ENCODE peak calls at places on chromosomes 2 and 18, in seven cellular contexts. H is heart right ventricle, S is A673, R is left lung, L is spleen, F is brain microvascular endothelial cell, I is cardiac muscle cell. C is an unnamed sample. For H3K27me3, the result is how much of the 10 kb centered on the place peaks cover.

GRCh38 chr2:217802261-217802660 is 200.5 kb downstream of the TNS1 start:
- DNase-seq in S (no peak), I (no peak), R (no peak), F (no peak), H (no peak), L (no peak), C (no peak)

GRCh38 chr2:45000921-45001628 is 8.2 kb downstream of the SIX2 start:
- DNase-seq in F (no peak), R (peak), H (no peak), S (no peak), I (peak), L (no peak), C (no peak)

GRCh38 chr2:31251851-31252250 is 17.9 kb downstream of the EHD3 start:
- DNase-seq in R (no peak), F (no peak), S (no peak), H (no peak), L (no peak), I (no peak), C (no peak)

GRCh38 chr2:212928681-212929080 is 222.7 kb downstream of the IKZF2 start:
- DNase-seq in F (no peak), S (no peak), R (no peak), I (peak), H (no peak), L (no peak), C (no peak)

GRCh38 chr18:46497129-46497528 is 159.9 kb downstream of the LOXHD1 start:
- DNase-seq in H (peak), S (peak), I (peak), F (peak), R (no peak), L (no peak), C (no peak)

GRCh38 chr2:153606623-153607022 is 128.1 kb upstream of the RPRM start:
- DNase-seq in I (no peak), S (no peak), L (no peak), R (no peak), H (no peak), F (no peak), C (no peak)

GRCh38 chr2:203327918-203328734 is at the start of gene ABI2:
- DNase-seq in I (peak), L (peak), S (peak), F (peak), H (peak), R (peak), C (peak)

GRCh38 chr2:163348843-163349395 is 386.9 kb downstream of the FIGN start:
- DNase-seq in L (no peak), H (no peak), I (peak), F (peak), S (peak), R (no peak), C (no peak)

GRCh38 chr18:48488388-48488850 is 50.4 kb upstream of the CTIF start:
- DNase-seq in I (peak), F (peak), R (no peak), S (peak), H (peak), L (no peak), C (no peak)

GRCh38 chr2:157830696-157831570 is 45.2 kb downstream of the ACVR1 start:
- DNase-seq in I (peak), R (no peak), L (no peak), S (peak), F (peak), H (no peak), C (no peak)

GRCh38 chr18:49565656-49566055 is 3.8 kb downstream of the LIPG start:
- DNase-seq in H (peak), S (no peak), I (peak), R (no peak), F (no peak), L (no peak), C (no peak)

GRCh38 chr18:63881851-63882250 is 5.7 kb upstream of the SERPINB2 start:
- DNase-seq in H (no peak), S (peak), L (no peak), I (peak), R (no peak), F (peak), C (no peak)

GRCh38 chr18:74825460-74825859 is 227.8 kb downstream of the ZNF407 start:
- DNase-seq in L (no peak), R (no peak), S (no peak), I (no peak), H (no peak), F (no peak), C (no peak)

GRCh38 chr2:173119069-173119807 is 43.6 kb downstream of the MAP3K20 start:
- DNase-seq in R (peak), H (no peak), F (no peak), I (peak), S (no peak), L (no peak), C (no peak)

GRCh38 chr2:235958631-235959395 is 209.4 kb downstream of the GBX2 start:
- DNase-seq in F (peak), R (no peak), S (no peak), H (no peak), I (no peak), L (peak), C (no peak)

GRCh38 chr18:36672437-36673344 is 156.1 kb downstream of the TPGS2 start:
- DNase-seq in R (peak), H (no peak), S (peak), F (peak), I (peak), L (no peak), C (no peak)

GRCh38 chr2:68767996-68768395 is 33.4 kb downstream of the ARHGAP25 start:
- DNase-seq in I (no peak), S (no peak), R (no peak), H (no peak), F (no peak), L (no peak), C (no peak)

GRCh38 chr2:151922845-151923666 is 94.8 kb upstream of the ARL5A start:
- DNase-seq in H (peak), L (peak), F (peak), I (peak), R (peak), S (no peak), C (no peak)

GRCh38 chr2:58106896-58107295 is 60.3 kb downstream of the VRK2 start:
- DNase-seq in R (no peak), S (no peak), H (no peak), I (no peak), F (no peak), L (no peak), C (no peak)

GRCh38 chr2:125543968-125544514 is 1111.9 kb upstream of the GYPC start:
- DNase-seq in L (no peak), R (no peak), I (peak), S (no peak), F (no peak), H (no peak), C (no peak)

GRCh38 chr2:112345030-112346027 is 69.9 kb downstream of the ZC3H6 start:
- DNase-seq in H (no peak), F (no peak), R (no peak), I (no peak), L (no peak), S (no peak), C (no peak)

GRCh38 chr2:26324903-26325302 is 21.0 kb upstream of the SELENOI start:
- DNase-seq in S (no peak), L (no peak), F (no peak), I (no peak), R (no peak), H (no peak), C (no peak)

GRCh38 chr2:144510206-144510991 is 9.5 kb downstream of the ZEB2 start:
- DNase-seq in L (no peak), F (peak), I (no peak), S (peak), R (no peak), H (no peak), C (no peak)

GRCh38 chr2:144509548-144510205 is 10.2 kb downstream of the ZEB2 start:
- DNase-seq in L (no peak), S (peak), R (no peak), F (no peak), H (no peak), I (no peak), C (no peak)

GRCh38 chr2:144507441-144508161 is 12.3 kb downstream of the ZEB2 start:
- DNase-seq in S (no peak), H (no peak), I (no peak), F (no peak), R (no peak), L (no peak), C (no peak)

GRCh38 chr2:144508162-144508765 is 11.7 kb downstream of the ZEB2 start:
- DNase-seq in F (no peak), L (no peak), S (no peak), H (no peak), I (no peak), R (peak), C (no peak)

GRCh38 chr2:144509001-144509545 is 10.8 kb downstream of the ZEB2 start:
- DNase-seq in S (no peak), F (no peak), I (no peak), L (no peak), R (no peak), H (no peak), C (no peak)
- H3K27ac ChIP-seq in S (peak), F (peak), I (peak), L (peak), R (peak), H (peak), C (no peak)

DNA sequence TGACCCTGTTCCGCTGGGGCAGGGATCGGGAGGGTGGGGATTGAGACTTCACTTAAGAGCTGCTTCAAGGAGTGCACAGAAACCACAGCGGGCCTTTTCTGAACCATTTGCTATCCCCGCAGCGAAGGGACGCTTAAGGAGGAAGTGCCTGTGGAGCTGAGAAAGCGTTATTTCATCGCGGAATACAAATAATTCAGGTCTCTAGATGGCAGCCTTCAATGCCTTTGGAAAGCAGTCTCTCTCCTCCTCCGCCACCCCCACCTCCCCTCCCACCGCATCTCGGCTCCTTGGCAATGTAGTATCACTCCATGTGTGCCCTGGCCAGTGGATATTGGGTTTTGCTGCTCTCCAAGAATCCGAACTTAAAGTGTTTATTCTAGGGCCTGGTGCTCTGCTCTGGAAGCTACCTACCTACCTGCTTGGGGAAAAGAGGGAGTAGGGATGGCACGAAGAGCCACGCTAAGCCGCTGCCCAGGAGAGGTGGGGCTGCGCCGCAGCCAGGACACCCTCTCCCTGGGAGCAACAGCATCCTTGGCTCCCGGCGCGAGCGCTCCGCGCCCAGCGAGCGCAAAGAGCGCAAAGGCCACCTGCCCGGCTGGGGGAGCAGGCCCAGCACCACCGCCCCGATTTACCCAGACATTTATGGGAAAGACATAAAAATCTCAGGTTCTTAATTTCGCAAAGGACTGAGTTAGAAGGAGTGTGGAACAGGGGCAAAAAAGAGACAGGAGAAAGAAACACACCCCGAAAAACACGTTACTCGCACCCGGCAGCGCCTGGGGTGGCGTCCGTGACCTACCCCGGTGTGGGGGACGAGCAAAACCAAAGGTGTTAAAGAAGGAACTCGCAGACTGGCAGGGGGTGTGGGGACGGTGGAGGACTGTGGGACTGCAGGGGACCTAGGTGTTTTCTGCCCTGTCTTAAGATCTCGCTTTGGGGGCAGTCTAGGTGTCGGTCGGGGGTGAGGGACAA is 1.1 kb downstream of the SPHKAP start:
- DNase-seq in I (no peak), L (no peak), H (peak), R (peak), S (peak), F (no peak), C (no peak)
- TF ChIP-seq CTCF in I (no peak), L (no peak), H (no peak), R (no peak), S (peak), F (no peak), C (no peak)

GRCh38 chr2:29281585-29281984 is 166.4 kb downstream of the CLIP4 start:
- DNase-seq in H (peak), S (peak), F (peak), L (no peak), R (no peak), I (peak), C (no peak)
- H3K27me3 ChIP-seq in H (under half), S (under half), F (under half), L (under half), R (under half), I (under half), C (under half)

GRCh38 chr2:12175323-12175722 is 428.9 kb downstream of the LPIN1 start:
- DNase-seq in F (no peak), H (no peak), R (no peak), S (no peak), L (no peak), I (no peak), C (no peak)

GRCh38 chr2:12177995-12178760 is 431.7 kb downstream of the LPIN1 start:
- DNase-seq in I (no peak), S (no peak), L (no peak), H (no peak), R (no peak), F (no peak), C (no peak)

GRCh38 chr2:12180046-12180445 is 433.6 kb downstream of the LPIN1 start:
- DNase-seq in S (no peak), R (no peak), L (no peak), H (no peak), F (no peak), I (peak), C (no peak)

GRCh38 chr2:12176621-12177020 is 430.2 kb downstream of the LPIN1 start:
- DNase-seq in L (no peak), S (no peak), I (no peak), F (no peak), R (no peak), H (no peak), C (no peak)

DNA sequence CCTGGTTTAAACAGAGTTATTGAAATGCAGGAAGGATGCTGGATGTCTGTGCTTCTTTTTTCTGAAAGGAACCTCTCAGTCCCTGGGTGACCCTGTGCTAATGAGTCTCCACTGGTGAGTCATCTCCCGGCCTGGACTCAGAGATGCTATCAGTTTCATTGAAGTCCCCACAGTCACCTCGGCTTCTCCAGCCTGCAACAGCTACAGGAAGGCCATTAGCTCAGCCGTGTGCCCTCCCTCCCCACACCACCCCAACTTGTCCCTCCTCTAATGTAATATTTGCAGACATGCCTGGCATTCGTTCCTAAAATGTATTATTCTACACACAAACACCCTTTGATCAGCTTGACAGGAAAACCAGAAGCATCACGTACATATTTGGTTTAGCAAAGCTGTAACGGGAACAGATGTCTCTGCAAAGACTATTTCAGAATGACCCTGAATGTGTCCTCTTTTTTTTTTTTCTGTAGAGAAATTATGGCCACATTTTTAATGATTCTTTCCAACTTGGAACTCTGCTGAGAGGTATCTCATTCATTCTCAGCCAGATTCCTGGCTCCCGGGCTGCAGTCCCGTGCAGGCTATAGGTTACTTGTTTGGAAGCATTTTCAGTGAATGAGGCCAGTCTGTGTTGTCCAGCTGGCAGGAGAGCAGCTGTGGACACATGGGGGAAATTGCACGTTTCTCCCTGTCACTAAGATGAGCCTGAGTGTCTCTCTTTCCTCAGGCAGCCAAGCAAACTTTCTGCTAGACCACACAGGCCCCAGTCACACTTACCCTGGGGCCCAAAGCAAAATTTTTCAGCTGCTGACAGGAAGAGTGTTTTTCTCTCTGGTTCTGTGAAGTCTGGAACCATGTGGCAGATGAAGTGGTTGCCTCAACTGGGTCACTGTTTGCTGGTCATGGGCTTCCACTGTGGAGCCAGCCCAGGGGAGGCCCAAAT is 430.9 kb downstream of the LPIN1 start:
- DNase-seq in I (peak), L (no peak), H (peak), S (no peak), R (no peak), F (peak), C (no peak)
- H3K27ac ChIP-seq in I (no peak), L (peak), H (peak), S (no peak), R (peak), F (no peak), C (no peak)

DNA sequence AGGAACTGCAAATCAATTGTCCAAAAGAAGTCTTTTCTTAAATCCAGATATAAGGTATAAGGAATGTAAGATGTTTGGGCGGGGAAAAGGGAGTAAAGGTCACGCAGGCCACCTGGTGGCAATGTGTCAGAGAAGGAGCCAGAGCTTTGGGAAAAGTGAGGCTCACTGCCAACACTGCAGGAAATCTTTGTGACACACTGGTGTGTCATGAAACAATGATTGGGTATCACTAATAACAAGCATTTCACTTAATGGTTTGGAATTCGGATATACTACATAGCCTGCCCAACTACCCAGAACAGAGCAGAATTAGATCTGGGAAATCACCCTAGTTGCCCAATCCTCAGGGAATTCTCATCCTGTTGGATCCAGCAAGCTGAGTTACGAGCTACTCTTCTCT is 61.0 kb downstream of the RBMS1 start:
- DNase-seq in I (peak), S (peak), F (peak), H (no peak), R (no peak), L (no peak), C (no peak)
- TF ChIP-seq CTCF in I (no peak), S (no peak), F (peak), H (no peak), R (no peak), L (no peak), C (no peak)

GRCh38 chr2:222336931-222337330 is 38.1 kb upstream of the PAX3 start:
- DNase-seq in F (no peak), H (no peak), I (no peak), L (no peak), R (no peak), S (no peak), C (no peak)

GRCh38 chr2:222341328-222341727 is 42.5 kb upstream of the PAX3 start:
- DNase-seq in L (no peak), S (no peak), H (no peak), I (no peak), R (no peak), F (no peak), C (no peak)

GRCh38 chr2:222336442-222336841 is 37.6 kb upstream of the PAX3 start:
- DNase-seq in H (no peak), R (no peak), I (no peak), F (no peak), S (no peak), L (no peak), C (no peak)

GRCh38 chr2:222334914-222335313 is 36.1 kb upstream of the PAX3 start:
- DNase-seq in H (no peak), S (no peak), R (no peak), F (no peak), I (no peak), L (no peak), C (no peak)

DNA sequence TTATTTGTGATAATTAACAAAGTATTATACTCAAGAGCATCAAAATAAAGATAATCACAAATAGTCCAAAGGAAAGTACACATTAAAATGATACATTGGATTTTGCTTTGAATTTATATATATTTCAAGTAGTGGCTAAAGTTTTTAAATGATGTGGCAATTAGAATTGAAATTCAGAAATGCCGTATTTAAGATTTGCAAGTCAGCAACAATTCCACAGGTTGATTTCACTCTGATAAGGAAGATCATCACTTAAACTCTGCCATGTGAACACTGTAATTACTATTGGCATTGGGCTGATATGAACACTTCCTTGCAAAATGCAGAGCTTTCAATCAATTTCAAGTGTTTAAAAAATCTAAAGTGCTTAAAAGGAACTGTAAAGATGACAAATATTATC is 39.6 kb upstream of the PAX3 start:
- DNase-seq in S (no peak), F (no peak), L (no peak), H (no peak), R (no peak), I (no peak), C (no peak)
- H3K27me3 ChIP-seq in S (under half), F (under half), L (under half), H (under half), R (under half), I (under half), C (under half)

GRCh38 chr2:47251404-47251675 is 96.2 kb upstream of the STPG4 start:
- DNase-seq in S (no peak), H (no peak), L (no peak), I (no peak), F (no peak), R (no peak), C (no peak)
- H3K27ac ChIP-seq in S (no peak), H (no peak), L (no peak), I (no peak), F (no peak), R (no peak), C (no peak)

DNA sequence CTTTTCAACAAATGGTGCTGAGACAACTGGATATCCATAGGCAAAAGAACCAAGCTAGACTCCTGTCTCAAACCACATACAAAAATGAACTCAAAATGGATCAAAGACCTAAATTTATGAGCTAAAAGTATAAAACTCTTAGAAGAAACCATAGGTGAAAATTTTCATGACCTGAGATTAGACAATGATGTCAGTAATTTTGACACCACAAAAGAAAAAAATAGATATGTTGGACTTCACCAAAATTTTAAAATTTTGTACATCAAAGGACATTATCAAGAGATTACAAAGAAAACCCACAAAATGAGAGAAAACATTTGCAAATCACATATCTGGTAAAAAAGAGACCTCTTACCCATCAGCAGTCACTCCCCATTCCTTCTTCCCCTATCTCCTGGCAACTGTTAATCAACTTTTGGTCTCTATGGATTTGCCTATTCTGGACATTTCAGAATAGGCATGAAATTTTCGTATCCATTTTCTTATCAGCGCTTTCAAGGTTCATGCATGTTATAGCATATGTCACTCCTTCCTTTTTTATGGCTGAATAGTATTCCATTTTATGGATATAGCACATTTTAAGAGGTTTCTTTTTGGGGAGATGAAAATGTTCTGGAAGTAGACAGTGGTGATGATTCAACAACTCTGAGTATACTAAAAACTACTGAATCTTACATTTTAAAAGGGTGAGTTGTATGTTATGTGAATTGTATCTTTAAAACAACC is 43.3 kb downstream of the FAM178B start:
- DNase-seq in I (no peak), F (no peak), R (no peak), L (no peak), H (no peak), S (no peak), C (no peak)
- TF ChIP-seq CTCF in I (no peak), F (no peak), R (no peak), L (no peak), H (no peak), S (no peak), C (no peak)

C was measured in CD4-positive, alpha-beta T cell.